ENCODE peak calls at places on chromosomes 2 and 18, in five cellular contexts. W is prostate gland, S is GM23338, P is HepG2, E is endothelial cell of umbilical vein. B is an unnamed sample.

GRCh38 chr2:41836944-41837343 is 210.9 kb upstream of the PKDCC start:
- DNase-seq in P (no peak), W (no peak), S (peak; percentile 91), E (peak; percentile 43), B (no peak)

GRCh38 chr2:26281226-26281625 is 36.5 kb downstream of the HADHB start:
- DNase-seq in W (no peak), E (no peak), S (no peak), P (no peak), B (no peak)

GRCh38 chr2:226611944-226612318 is 187.7 kb downstream of the IRS1 start:
- DNase-seq in E (no peak), S (no peak), P (no peak), W (no peak), B (no peak)

GRCh38 chr2:235900631-235901030 is 267.6 kb downstream of the GBX2 start:
- DNase-seq in W (no peak), S (no peak), P (no peak), E (peak; percentile 37), B (no peak)

GRCh38 chr2:161414015-161414384 is 2.1 kb upstream of the TBR1 start:
- DNase-seq in S (no peak), P (no peak), E (no peak), W (no peak), B (no peak)

GRCh38 chr2:223054193-223054781 is 2.3 kb downstream of the KCNE4 start:
- DNase-seq in P (no peak), W (no peak), S (no peak), E (no peak), B (no peak)

GRCh38 chr18:80178935-80179818 is 68.1 kb downstream of the PARD6G start:
- DNase-seq in S (no peak), E (no peak), W (no peak), P (no peak), B (no peak)

GRCh38 chr2:47645246-47645645 is 137.7 kb upstream of the MSH6 start:
- DNase-seq in E (no peak), S (no peak), W (no peak), P (no peak), B (no peak)

GRCh38 chr18:55869965-55870585 is 282.1 kb upstream of the TCF4 start:
- DNase-seq in W (no peak), P (no peak), S (no peak), E (no peak), B (no peak)

GRCh38 chr18:22168360-22168921 is 948 bp upstream of the GATA6 start:
- DNase-seq in W (no peak), S (peak; percentile 70), P (peak; percentile 28), E (peak; percentile 55), B (no peak)

GRCh38 chr2:168568476-168569227 is 112.6 kb downstream of the CERS6 start:
- DNase-seq in P (peak; percentile 11), E (no peak), W (no peak), S (no peak), B (no peak)

GRCh38 chr2:217604527-217605279 is 398.1 kb downstream of the TNS1 start:
- DNase-seq in E (no peak), S (no peak), W (no peak), P (no peak), B (no peak)

GRCh38 chr2:179252439-179252838 is 12.2 kb downstream of the SESTD1 start:
- DNase-seq in P (no peak), E (no peak), W (no peak), S (no peak), B (no peak)

GRCh38 chr18:61034581-61034980 is 298.6 kb upstream of the CDH20 start:
- DNase-seq in P (no peak), W (no peak), E (no peak), S (no peak), B (no peak)

GRCh38 chr2:62227386-62228075 is 31.6 kb downstream of the B3GNT2 start:
- DNase-seq in E (no peak), W (no peak), P (no peak), S (no peak), B (no peak)

GRCh38 chr2:233381013-233381995 is 27.0 kb downstream of the DGKD start:
- DNase-seq in E (no peak), S (no peak), W (no peak), P (no peak), B (no peak)

GRCh38 chr2:2590141-2590540 is 259.1 kb upstream of the MYT1L start:
- DNase-seq in E (no peak), W (no peak), S (no peak), P (no peak), B (no peak)

GRCh38 chr2:66477125-66477842 is 42.4 kb downstream of the MEIS1 start:
- DNase-seq in P (no peak), S (no peak), W (no peak), E (peak; percentile 41), B (no peak)

GRCh38 chr2:66478729-66479316 is 43.9 kb downstream of the MEIS1 start:
- DNase-seq in W (no peak), P (no peak), E (no peak), S (no peak), B (no peak)

GRCh38 chr2:66478311-66478710 is 43.4 kb downstream of the MEIS1 start:
- DNase-seq in P (no peak), E (no peak), W (no peak), S (no peak), B (no peak)

DNA sequence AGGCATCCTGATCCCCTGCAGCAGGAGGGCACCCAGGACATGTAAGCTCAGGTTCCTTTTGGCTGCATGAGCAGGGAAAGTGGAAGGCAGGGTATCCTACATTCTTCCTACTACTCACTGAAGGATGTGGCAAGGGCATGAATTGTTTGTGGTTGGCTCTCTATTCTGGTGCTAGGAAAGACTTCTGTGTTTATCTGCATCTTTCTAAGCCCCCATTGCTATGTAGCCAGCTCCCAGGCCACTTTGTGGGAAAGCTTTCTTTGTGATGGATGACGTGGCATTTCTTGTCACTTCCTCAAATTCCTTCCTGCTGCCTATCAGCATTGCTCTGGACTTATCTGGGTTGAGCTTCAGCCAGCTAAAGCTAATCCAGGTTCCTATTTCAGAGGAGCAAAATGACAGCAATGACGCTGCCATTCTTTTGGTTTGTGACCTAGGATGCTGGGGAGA is 46.2 kb downstream of the MEIS1 start:
- DNase-seq in E (peak; percentile 93), S (peak; percentile 78), W (no peak), P (no peak), B (no peak)
- TF ChIP-seq POLR2AphosphoS5 in E (peak; percentile 24), S (no peak), W (no peak), P (no peak), B (no peak)

GRCh38 chr2:238696786-238697185 is 151.1 kb upstream of the TWIST2 start:
- DNase-seq in W (no peak), S (no peak), E (no peak), P (no peak), B (no peak)

GRCh38 chr2:238696323-238696722 is 151.6 kb upstream of the TWIST2 start:
- DNase-seq in W (no peak), E (no peak), P (no peak), S (no peak), B (no peak)

GRCh38 chr2:238694136-238694755 is 153.6 kb upstream of the TWIST2 start:
- DNase-seq in E (no peak), W (no peak), S (no peak), P (no peak), B (no peak)

GRCh38 chr2:238697193-238698191 is 150.4 kb upstream of the TWIST2 start:
- DNase-seq in S (no peak), P (no peak), W (no peak), E (no peak), B (no peak)

GRCh38 chr2:238695538-238695937 is 152.3 kb upstream of the TWIST2 start:
- DNase-seq in E (no peak), S (no peak), W (peak; percentile 43), P (no peak), B (no peak)
- TF ChIP-seq POLR2AphosphoS5 in E (no peak), S (no peak), W (peak; percentile 42), P (no peak), B (no peak)

GRCh38 chr2:54935389-54935788 is 114.9 kb downstream of the RTN4 start:
- DNase-seq in S (no peak), W (no peak), P (no peak), E (no peak), B (no peak)
- TF ChIP-seq POLR2AphosphoS5 in S (no peak), W (no peak), P (no peak), E (no peak), B (no peak)

GRCh38 chr18:71849407-71849806 is 694.7 kb downstream of the CBLN2 start:
- DNase-seq in E (no peak), S (peak; percentile 3), P (no peak), W (no peak), B (no peak)

GRCh38 chr18:71850602-71851001 is 693.5 kb downstream of the CBLN2 start:
- DNase-seq in S (no peak), W (no peak), P (no peak), E (no peak), B (no peak)

GRCh38 chr18:71844810-71845209 is 699.3 kb downstream of the CBLN2 start:
- DNase-seq in P (no peak), E (no peak), W (no peak), S (no peak), B (no peak)
- TF ChIP-seq POLR2AphosphoS5 in P (no peak), E (no peak), W (no peak), S (no peak), B (no peak)

B was measured in GM12892.